ENCODE peak calls at places on chromosomes 1 and 21, in eight cellular contexts. One of them, this sample, is unnamed.

GRCh38 chr1:222064388-222065201 is 322.7 kb upstream of the DUSP10 start:
- DNase-seq in CD8-positive, alpha-beta T cell: no peak
- DNase-seq in GM23338: no peak
- DNase-seq in heart right ventricle: no peak
- DNase-seq in AG04450: peak; percentile 61
- DNase-seq in CD4-positive, alpha-beta memory T cell: no peak
- DNase-seq in IMR-90: peak; percentile 87
- DNase-seq in ovary: no peak
- DNase-seq in this sample: no peak

GRCh38 chr1:184545601-184546000 is 158.8 kb downstream of the C1orf21 start:
- DNase-seq in GM23338: no peak
- DNase-seq in CD4-positive, alpha-beta memory T cell: no peak
- DNase-seq in heart right ventricle: no peak
- DNase-seq in AG04450: no peak
- DNase-seq in CD8-positive, alpha-beta T cell: no peak
- DNase-seq in IMR-90: peak; percentile 52
- DNase-seq in ovary: no peak
- DNase-seq in this sample: no peak

GRCh38 chr1:233240367-233240766 is 55.2 kb downstream of the PCNX2 start:
- DNase-seq in AG04450: no peak
- DNase-seq in CD8-positive, alpha-beta T cell: no peak
- DNase-seq in CD4-positive, alpha-beta memory T cell: no peak
- DNase-seq in GM23338: no peak
- DNase-seq in heart right ventricle: no peak
- DNase-seq in IMR-90: peak; percentile 39
- DNase-seq in ovary: no peak
- DNase-seq in this sample: no peak

GRCh38 chr1:218933526-218933925 is 240.2 kb upstream of the LYPLAL1 start:
- DNase-seq in CD8-positive, alpha-beta T cell: no peak
- DNase-seq in AG04450: no peak
- DNase-seq in IMR-90: peak; percentile 28
- DNase-seq in GM23338: no peak
- DNase-seq in CD4-positive, alpha-beta memory T cell: no peak
- DNase-seq in heart right ventricle: no peak
- DNase-seq in ovary: no peak
- DNase-seq in this sample: no peak

GRCh38 chr1:16324456-16324890 is 27.8 kb downstream of the FBXO42 start:
- DNase-seq in GM23338: no peak
- DNase-seq in IMR-90: peak; percentile 87
- DNase-seq in ovary: peak; percentile 35
- DNase-seq in CD8-positive, alpha-beta T cell: no peak
- DNase-seq in heart right ventricle: peak; percentile 9
- DNase-seq in CD4-positive, alpha-beta memory T cell: no peak
- DNase-seq in AG04450: peak; percentile 49
- DNase-seq in this sample: no peak

GRCh38 chr21:22516230-22516629 is 1518.0 kb downstream of the NCAM2 start:
- DNase-seq in GM23338: no peak
- DNase-seq in ovary: no peak
- DNase-seq in CD4-positive, alpha-beta memory T cell: no peak
- DNase-seq in AG04450: no peak
- DNase-seq in CD8-positive, alpha-beta T cell: no peak
- DNase-seq in IMR-90: no peak
- DNase-seq in heart right ventricle: no peak
- DNase-seq in this sample: no peak

GRCh38 chr1:117201808-117202207 is 8.9 kb downstream of the VTCN1 start:
- DNase-seq in GM23338: no peak
- DNase-seq in heart right ventricle: no peak
- DNase-seq in ovary: no peak
- DNase-seq in AG04450: no peak
- DNase-seq in CD8-positive, alpha-beta T cell: no peak
- DNase-seq in IMR-90: no peak
- DNase-seq in CD4-positive, alpha-beta memory T cell: no peak
- DNase-seq in this sample: no peak

GRCh38 chr21:34795152-34796141 is 126.7 kb downstream of the CLIC6 start:
- DNase-seq in GM23338: no peak
- DNase-seq in IMR-90: peak; percentile 77
- DNase-seq in CD8-positive, alpha-beta T cell: no peak
- DNase-seq in ovary: no peak
- DNase-seq in CD4-positive, alpha-beta memory T cell: no peak
- DNase-seq in AG04450: no peak
- DNase-seq in heart right ventricle: no peak
- DNase-seq in this sample: no peak

GRCh38 chr1:14820320-14821085 is 222.0 kb downstream of the KAZN start:
- DNase-seq in CD4-positive, alpha-beta memory T cell: no peak
- DNase-seq in ovary: no peak
- DNase-seq in CD8-positive, alpha-beta T cell: no peak
- DNase-seq in GM23338: no peak
- DNase-seq in IMR-90: no peak
- DNase-seq in heart right ventricle: no peak
- DNase-seq in AG04450: no peak
- DNase-seq in this sample: peak; percentile 3

GRCh38 chr1:31939484-31940329 is 1.5 kb upstream of the PTP4A2 start:
- DNase-seq in IMR-90: peak; percentile 90
- DNase-seq in ovary: peak; percentile 72
- DNase-seq in CD8-positive, alpha-beta T cell: peak; percentile 61
- DNase-seq in CD4-positive, alpha-beta memory T cell: peak; percentile 73
- DNase-seq in GM23338: peak; percentile 41
- DNase-seq in AG04450: peak; percentile 65
- DNase-seq in heart right ventricle: peak; percentile 36
- DNase-seq in this sample: no peak

GRCh38 chr1:97069312-97069711 is 347.7 kb downstream of the PTBP2 start:
- DNase-seq in IMR-90: no peak
- DNase-seq in CD8-positive, alpha-beta T cell: no peak
- DNase-seq in AG04450: no peak
- DNase-seq in ovary: no peak
- DNase-seq in heart right ventricle: no peak
- DNase-seq in CD4-positive, alpha-beta memory T cell: no peak
- DNase-seq in GM23338: no peak
- DNase-seq in this sample: no peak

GRCh38 chr1:63423649-63424048 is 56.2 kb downstream of the ALG6 start:
- DNase-seq in heart right ventricle: no peak
- DNase-seq in CD4-positive, alpha-beta memory T cell: no peak
- DNase-seq in GM23338: no peak
- DNase-seq in AG04450: no peak
- DNase-seq in ovary: no peak
- DNase-seq in CD8-positive, alpha-beta T cell: no peak
- DNase-seq in IMR-90: no peak
- DNase-seq in this sample: no peak

GRCh38 chr21:44540741-44541288 is 820 bp upstream of the KRTAP10-1 start:
- DNase-seq in heart right ventricle: no peak
- DNase-seq in GM23338: no peak
- DNase-seq in ovary: no peak
- DNase-seq in CD8-positive, alpha-beta T cell: no peak
- DNase-seq in AG04450: no peak
- DNase-seq in CD4-positive, alpha-beta memory T cell: no peak
- DNase-seq in IMR-90: no peak
- DNase-seq in this sample: no peak

GRCh38 chr1:42730988-42731387 is 9.0 kb downstream of the CLDN19 start:
- DNase-seq in heart right ventricle: no peak
- DNase-seq in GM23338: peak; percentile 61
- DNase-seq in CD4-positive, alpha-beta memory T cell: no peak
- DNase-seq in CD8-positive, alpha-beta T cell: no peak
- DNase-seq in IMR-90: no peak
- DNase-seq in AG04450: no peak
- DNase-seq in ovary: no peak
- DNase-seq in this sample: no peak

GRCh38 chr1:203263496-203263895 is 34.0 kb upstream of the CHIT1 start:
- DNase-seq in CD4-positive, alpha-beta memory T cell: no peak
- DNase-seq in heart right ventricle: no peak
- DNase-seq in ovary: no peak
- DNase-seq in CD8-positive, alpha-beta T cell: no peak
- DNase-seq in AG04450: no peak
- DNase-seq in GM23338: no peak
- DNase-seq in IMR-90: no peak
- DNase-seq in this sample: no peak

DNA sequence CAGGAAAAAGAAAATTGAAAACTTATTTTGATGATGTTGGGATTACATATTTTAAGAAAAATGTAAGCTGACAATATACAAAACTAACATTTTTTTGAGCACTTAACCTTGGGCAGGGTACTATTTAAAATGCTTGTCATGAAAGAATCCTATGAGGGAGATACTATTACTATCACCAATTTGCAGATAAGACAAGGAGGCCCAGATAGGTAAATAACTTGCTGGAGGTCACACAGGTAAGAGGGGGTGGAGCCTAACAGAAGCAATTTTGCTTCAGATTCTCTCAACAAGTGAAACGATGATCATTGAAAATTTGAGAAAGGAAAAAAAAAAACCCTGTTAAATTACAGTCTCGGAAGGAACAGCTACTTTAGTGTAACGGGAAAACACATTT is 1.2 kb downstream of the GART start:
- DNase-seq in CD8-positive, alpha-beta T cell: no peak
- DNase-seq in AG04450: no peak
- DNase-seq in ovary: no peak
- DNase-seq in IMR-90: no peak
- DNase-seq in GM23338: peak; percentile 32
- DNase-seq in CD4-positive, alpha-beta memory T cell: no peak
- DNase-seq in heart right ventricle: no peak
- DNase-seq in this sample: no peak
- H3K27ac ChIP-seq in CD8-positive, alpha-beta T cell: no peak overlapping the region
- H3K27ac ChIP-seq in AG04450: no peak overlapping the region
- H3K27ac ChIP-seq in ovary: peak overlapping the region; percentile 94
- H3K27ac ChIP-seq in IMR-90: no peak overlapping the region
- H3K27ac ChIP-seq in GM23338: no peak overlapping the region
- H3K27ac ChIP-seq in CD4-positive, alpha-beta memory T cell: no peak overlapping the region
- H3K27ac ChIP-seq in heart right ventricle: peak overlapping the region; percentile 100
- H3K27ac ChIP-seq in this sample: no peak overlapping the region

GRCh38 chr1:113765306-113765705 is 6.0 kb upstream of the PHTF1 start:
- DNase-seq in GM23338: no peak
- DNase-seq in AG04450: no peak
- DNase-seq in IMR-90: peak; percentile 11
- DNase-seq in heart right ventricle: no peak
- DNase-seq in CD4-positive, alpha-beta memory T cell: no peak
- DNase-seq in CD8-positive, alpha-beta T cell: no peak
- DNase-seq in ovary: no peak
- DNase-seq in this sample: no peak

GRCh38 chr1:113769599-113769970 is 10.3 kb upstream of the PHTF1 start:
- DNase-seq in CD4-positive, alpha-beta memory T cell: no peak
- DNase-seq in ovary: no peak
- DNase-seq in CD8-positive, alpha-beta T cell: no peak
- DNase-seq in AG04450: no peak
- DNase-seq in GM23338: no peak
- DNase-seq in IMR-90: no peak
- DNase-seq in heart right ventricle: no peak
- DNase-seq in this sample: no peak

GRCh38 chr1:113768916-113769598 is 9.8 kb upstream of the PHTF1 start:
- DNase-seq in GM23338: peak; percentile 17
- DNase-seq in ovary: no peak
- DNase-seq in IMR-90: no peak
- DNase-seq in CD8-positive, alpha-beta T cell: no peak
- DNase-seq in AG04450: no peak
- DNase-seq in heart right ventricle: no peak
- DNase-seq in CD4-positive, alpha-beta memory T cell: no peak
- DNase-seq in this sample: no peak

GRCh38 chr1:113770031-113770430 is 10.7 kb upstream of the PHTF1 start:
- DNase-seq in heart right ventricle: no peak
- DNase-seq in GM23338: no peak
- DNase-seq in CD8-positive, alpha-beta T cell: no peak
- DNase-seq in AG04450: no peak
- DNase-seq in ovary: no peak
- DNase-seq in CD4-positive, alpha-beta memory T cell: no peak
- DNase-seq in IMR-90: no peak
- DNase-seq in this sample: no peak
- H3K27ac ChIP-seq in heart right ventricle: no peak overlapping the region
- H3K27ac ChIP-seq in GM23338: no peak overlapping the region
- H3K27ac ChIP-seq in CD8-positive, alpha-beta T cell: no peak overlapping the region
- H3K27ac ChIP-seq in AG04450: no peak overlapping the region
- H3K27ac ChIP-seq in ovary: no peak overlapping the region
- H3K27ac ChIP-seq in CD4-positive, alpha-beta memory T cell: no peak overlapping the region
- H3K27ac ChIP-seq in IMR-90: no peak overlapping the region
- H3K27ac ChIP-seq in this sample: no peak overlapping the region

DNA sequence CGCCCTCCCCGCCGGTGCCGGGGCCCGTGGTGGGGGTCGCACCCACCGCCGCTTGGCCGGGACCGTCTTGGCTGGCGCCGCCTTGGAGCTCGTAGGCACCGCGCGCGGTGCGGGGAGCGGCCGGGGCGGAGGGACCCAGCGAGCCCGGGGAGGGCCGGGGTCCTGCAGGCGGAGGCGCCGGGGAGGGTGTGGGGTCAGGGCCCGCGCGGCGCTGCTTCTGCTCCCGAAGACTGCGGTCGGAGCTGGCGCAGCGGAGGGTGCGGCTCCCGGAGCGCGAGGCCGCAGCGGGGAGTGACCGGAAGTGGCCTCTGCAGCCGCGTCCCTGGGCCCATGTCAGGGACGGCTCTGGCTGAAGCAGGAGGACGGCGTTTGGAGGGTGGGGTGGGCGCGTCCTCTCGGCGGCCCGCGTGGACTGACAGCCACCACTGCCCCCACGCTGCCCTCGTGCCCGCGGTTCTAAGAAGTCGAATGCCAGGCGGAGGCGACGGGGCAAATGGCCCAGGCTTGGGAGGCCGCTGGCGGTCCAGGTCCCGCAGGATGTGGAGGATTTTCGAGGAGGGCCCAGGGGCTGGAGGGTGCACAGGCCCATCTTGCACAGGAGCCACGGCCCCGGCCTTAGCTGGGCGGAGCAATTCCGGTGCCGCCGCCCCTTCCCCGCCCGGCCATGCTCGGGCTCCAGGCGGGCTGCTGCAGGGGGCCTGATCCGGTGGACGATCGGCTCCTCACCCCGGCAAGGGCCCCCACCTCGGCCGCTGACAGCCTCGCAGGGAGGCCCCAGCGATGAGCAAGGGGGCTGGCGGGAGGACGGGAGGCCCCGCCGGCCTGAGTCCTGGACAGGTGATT is 7.7 kb upstream of the ZNF669 start:
- DNase-seq in ovary: peak; percentile 66
- DNase-seq in CD4-positive, alpha-beta memory T cell: no peak
- DNase-seq in heart right ventricle: peak; percentile 66
- DNase-seq in GM23338: peak; percentile 67
- DNase-seq in CD8-positive, alpha-beta T cell: no peak
- DNase-seq in IMR-90: peak; percentile 47
- DNase-seq in AG04450: peak; percentile 10
- DNase-seq in this sample: peak; percentile 42
- H3K27ac ChIP-seq in ovary: peak overlapping the region; percentile 93
- H3K27ac ChIP-seq in CD4-positive, alpha-beta memory T cell: no peak overlapping the region
- H3K27ac ChIP-seq in heart right ventricle: peak overlapping the region; percentile 74
- H3K27ac ChIP-seq in GM23338: no peak overlapping the region
- H3K27ac ChIP-seq in CD8-positive, alpha-beta T cell: no peak overlapping the region
- H3K27ac ChIP-seq in IMR-90: peak overlapping the region; percentile 72
- H3K27ac ChIP-seq in AG04450: no peak overlapping the region
- H3K27ac ChIP-seq in this sample: peak overlapping the region; percentile 45

DNA sequence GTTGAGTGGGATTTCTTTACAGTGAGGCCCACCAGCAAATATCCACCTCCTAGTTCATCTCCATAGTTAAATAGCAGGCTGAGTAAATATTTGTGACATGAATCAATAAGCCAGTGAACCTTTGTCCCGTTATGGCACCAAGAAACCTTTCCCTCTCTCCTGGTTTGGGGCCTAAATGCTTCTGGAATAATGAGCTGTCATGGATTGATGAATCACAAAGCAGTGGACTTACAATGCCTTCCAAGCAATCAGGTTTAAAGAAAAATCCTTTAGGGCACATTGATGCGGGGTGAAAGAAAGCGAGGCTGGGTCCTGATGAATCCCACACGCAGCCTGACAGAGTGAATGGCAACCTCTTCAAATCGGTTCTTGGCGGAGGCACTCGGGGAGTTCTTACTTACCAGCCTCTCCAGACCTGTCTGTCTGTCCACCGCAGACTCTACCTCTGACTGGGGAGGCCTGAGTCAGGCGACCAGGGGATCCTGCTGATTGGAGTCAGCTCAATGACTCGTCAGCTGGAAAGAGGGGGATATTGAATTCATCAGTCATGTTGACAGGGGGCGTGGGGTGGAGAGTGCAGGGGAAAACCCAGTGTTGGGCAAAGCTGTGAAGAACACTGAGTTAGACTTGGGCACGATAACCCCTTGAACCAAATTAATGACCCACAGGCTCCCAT is 247.3 kb downstream of the PLPP3 start:
- DNase-seq in IMR-90: peak; percentile 75
- DNase-seq in AG04450: no peak
- DNase-seq in ovary: no peak
- DNase-seq in heart right ventricle: no peak
- DNase-seq in CD4-positive, alpha-beta memory T cell: no peak
- DNase-seq in GM23338: no peak
- DNase-seq in CD8-positive, alpha-beta T cell: no peak
- DNase-seq in this sample: no peak
- H3K27ac ChIP-seq in IMR-90: no peak overlapping the region
- H3K27ac ChIP-seq in AG04450: no peak overlapping the region
- H3K27ac ChIP-seq in ovary: no peak overlapping the region
- H3K27ac ChIP-seq in heart right ventricle: no peak overlapping the region
- H3K27ac ChIP-seq in CD4-positive, alpha-beta memory T cell: no peak overlapping the region
- H3K27ac ChIP-seq in GM23338: no peak overlapping the region
- H3K27ac ChIP-seq in CD8-positive, alpha-beta T cell: no peak overlapping the region
- H3K27ac ChIP-seq in this sample: no peak overlapping the region

This sample was measured in substantia nigra.